ENCODE peak calls at places on chromosomes 3 and 15, in eight cellular contexts. B, U, P, K, O, X, J and Z are unnamed samples.

GRCh38 chr3:51373658-51374421 is 11.3 kb upstream of the MANF start:
- DNase-seq in B (no peak), U (no peak), P (no peak), K (no peak), O (no peak), X (no peak), J (no peak), Z (no peak)

GRCh38 chr3:150469931-150470740 is 62.0 kb downstream of the TSC22D2 start:
- DNase-seq in B (no peak), U (no peak), P (no peak), K (no peak), O (no peak), X (no peak), J (no peak), Z (no peak)

GRCh38 chr15:77296773-77297337 is 123.0 kb downstream of the PEAK1 start:
- DNase-seq in B (no peak), U (no peak), P (no peak), K (no peak), O (no peak), X (no peak), J (no peak), Z (no peak)

GRCh38 chr3:45008117-45008516 is 18.0 kb upstream of the CLEC3B start:
- DNase-seq in B (no peak), U (no peak), P (no peak), K (no peak), O (no peak), X (no peak), J (no peak), Z (no peak)

GRCh38 chr15:31905054-31905453 is 125.3 kb upstream of the CHRNA7 start:
- DNase-seq in B (no peak), U (no peak), P (peak; percentile 63), K (no peak), O (peak; percentile 18), X (no peak), J (peak; percentile 11), Z (peak; percentile 20)

GRCh38 chr3:183031826-183032225 is 51.5 kb upstream of the DCUN1D1 start:
- DNase-seq in B (no peak), U (no peak), P (no peak), K (no peak), O (no peak), X (no peak), J (no peak), Z (no peak)

GRCh38 chr3:129795596-129795995 is 97.9 kb downstream of the TMCC1 start:
- DNase-seq in B (no peak), U (no peak), P (no peak), K (peak; percentile 19), O (peak; percentile 41), X (no peak), J (no peak), Z (no peak)

GRCh38 chr15:35437157-35437556 is 108.8 kb downstream of the DPH6 start:
- DNase-seq in B (no peak), U (no peak), P (no peak), K (peak; percentile 16), O (peak; percentile 61), X (no peak), J (no peak), Z (peak; percentile 5)

GRCh38 chr3:159762981-159763465 is 225.6 kb upstream of the IL12A start:
- DNase-seq in B (peak; percentile 35), U (peak; percentile 48), P (peak; percentile 86), K (peak; percentile 94), O (peak; percentile 92), X (peak; percentile 82), J (peak; percentile 60), Z (peak; percentile 69)

GRCh38 chr3:9970020-9970652 is 16.5 kb downstream of the EMC3 start:
- DNase-seq in B (no peak), U (no peak), P (no peak), K (peak; percentile 43), O (no peak), X (no peak), J (no peak), Z (no peak)

GRCh38 chr15:77569647-77570186 is 63.0 kb downstream of the LINGO1 start:
- DNase-seq in B (no peak), U (no peak), P (peak; percentile 60), K (no peak), O (no peak), X (no peak), J (peak; percentile 36), Z (no peak)

GRCh38 chr15:23606226-23606625 is 40.8 kb downstream of the MKRN3 start:
- DNase-seq in B (no peak), U (no peak), P (no peak), K (no peak), O (no peak), X (no peak), J (no peak), Z (no peak)

GRCh38 chr15:95291878-95292472 is 1038.5 kb upstream of the NR2F2 start:
- DNase-seq in B (no peak), U (no peak), P (no peak), K (peak; percentile 61), O (peak; percentile 63), X (no peak), J (peak; percentile 39), Z (peak; percentile 24)

GRCh38 chr3:193030276-193030675 is 112.6 kb upstream of the MB21D2 start:
- DNase-seq in B (no peak), U (no peak), P (no peak), K (peak; percentile 21), O (no peak), X (no peak), J (no peak), Z (no peak)

GRCh38 chr15:101489236-101489632 is 273 bp downstream of the PCSK6 start:
- DNase-seq in B (no peak), U (no peak), P (peak; percentile 77), K (no peak), O (peak; percentile 67), X (no peak), J (peak; percentile 73), Z (peak; percentile 18)

GRCh38 chr15:31867536-31868442 is 162.5 kb upstream of the CHRNA7 start:
- DNase-seq in B (no peak), U (peak; percentile 43), P (peak; percentile 85), K (peak; percentile 48), O (peak; percentile 87), X (peak; percentile 27), J (peak; percentile 69), Z (peak; percentile 75)

GRCh38 chr3:46312996-46313395 is 40.9 kb upstream of the CCR2 start:
- DNase-seq in B (peak; percentile 77), U (no peak), P (no peak), K (no peak), O (no peak), X (no peak), J (no peak), Z (no peak)

GRCh38 chr3:177338697-177339219 is 141.5 kb upstream of the TBL1XR1 start:
- DNase-seq in B (no peak), U (no peak), P (no peak), K (peak; percentile 52), O (peak; percentile 81), X (no peak), J (no peak), Z (no peak)

DNA sequence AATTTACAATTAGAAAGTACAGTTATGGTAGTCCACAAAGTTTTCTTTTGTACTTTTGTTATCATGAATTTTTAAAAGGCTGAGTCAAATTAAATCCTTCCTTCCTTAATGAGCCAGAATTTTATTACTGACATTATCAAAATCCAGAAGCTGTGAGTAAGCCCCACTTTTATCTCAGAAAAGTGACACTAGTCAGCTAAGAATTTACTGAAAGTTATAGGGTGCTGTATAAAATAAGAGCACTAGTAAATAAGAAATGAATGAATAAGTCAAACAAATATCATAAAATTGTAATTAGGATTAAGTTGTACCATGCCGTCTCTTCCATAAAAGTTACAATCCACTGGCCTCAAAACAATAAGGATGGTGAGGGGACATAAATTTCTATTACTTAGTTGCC is 15.3 kb downstream of the PLOD2 start:
- DNase-seq in B (no peak), U (no peak), P (no peak), K (peak; percentile 30), O (no peak), X (no peak), J (no peak), Z (no peak)
- H3K4me1 ChIP-seq in B (no peaks in the 10 kb centered on the region), U (peaks cover 12% of the 10 kb centered on the region), P (peaks cover 6% of the 10 kb centered on the region), K (peaks cover 34% of the 10 kb centered on the region), O (no peaks in the 10 kb centered on the region), X (no peaks in the 10 kb centered on the region), J (peaks cover 75% of the 10 kb centered on the region), Z (peaks cover 15% of the 10 kb centered on the region)

GRCh38 chr15:29433507-29433906 is 163.9 kb upstream of the NSMCE3 start:
- DNase-seq in B (no peak), U (no peak), P (no peak), K (no peak), O (no peak), X (no peak), J (no peak), Z (no peak)
- H3K4me1 ChIP-seq in B (no peaks in the 10 kb centered on the region), U (no peaks in the 10 kb centered on the region), P (no peaks in the 10 kb centered on the region), K (no peaks in the 10 kb centered on the region), O (no peaks in the 10 kb centered on the region), X (no peaks in the 10 kb centered on the region), J (no peaks in the 10 kb centered on the region), Z (no peaks in the 10 kb centered on the region)

GRCh38 chr3:112115806-112116383 is 17.2 kb downstream of the GCSAM start:
- DNase-seq in B (no peak), U (no peak), P (no peak), K (no peak), O (no peak), X (no peak), J (no peak), Z (no peak)

GRCh38 chr3:112114558-112115160 is 18.4 kb downstream of the GCSAM start:
- DNase-seq in B (no peak), U (no peak), P (no peak), K (no peak), O (no peak), X (no peak), J (no peak), Z (no peak)

GRCh38 chr3:112115161-112115739 is 17.8 kb downstream of the GCSAM start:
- DNase-seq in B (no peak), U (no peak), P (no peak), K (no peak), O (no peak), X (no peak), J (no peak), Z (no peak)

GRCh38 chr3:112109313-112109712 is 23.1 kb downstream of the C3orf52 start:
- DNase-seq in B (no peak), U (no peak), P (no peak), K (no peak), O (no peak), X (no peak), J (no peak), Z (no peak)

DNA sequence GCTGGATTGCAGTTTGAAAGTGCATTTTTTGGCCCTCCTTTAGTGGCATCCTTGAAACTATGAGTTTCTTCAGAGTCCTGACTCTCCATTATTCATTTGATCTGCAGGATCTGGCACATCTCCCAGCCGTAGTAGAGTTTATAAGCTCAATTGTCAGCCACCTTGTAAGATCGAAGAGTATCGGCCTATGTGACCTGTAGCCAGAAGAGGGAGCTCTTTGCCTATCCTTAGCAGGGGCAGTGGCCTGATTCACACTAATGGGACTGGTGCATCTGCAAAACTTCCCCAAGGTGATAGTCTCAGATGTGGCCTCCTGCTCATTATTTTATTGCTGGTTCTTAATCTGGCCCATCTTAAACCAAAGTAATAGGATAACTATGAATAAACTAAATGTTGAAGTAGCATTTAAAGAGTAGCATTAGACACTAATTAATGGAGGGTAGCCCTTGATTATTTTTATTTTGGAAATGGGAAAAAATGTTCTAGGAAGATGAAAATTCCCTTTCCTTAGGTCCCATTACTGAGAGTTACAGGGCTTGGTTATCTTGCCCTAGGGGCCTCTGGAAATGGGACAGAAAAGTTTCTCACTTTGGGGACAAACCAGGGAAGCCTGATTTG is 21.2 kb downstream of the GCSAM start:
- DNase-seq in B (peak; percentile 53), U (no peak), P (no peak), K (peak; percentile 59), O (peak; percentile 83), X (no peak), J (peak; percentile 80), Z (peak; percentile 76)
- H3K4me1 ChIP-seq in B (no peaks in the 10 kb centered on the region), U (no peaks in the 10 kb centered on the region), P (peaks cover 3% of the 10 kb centered on the region), K (peaks cover 7% of the 10 kb centered on the region), O (no peaks in the 10 kb centered on the region), X (no peaks in the 10 kb centered on the region), J (peaks cover 10% of the 10 kb centered on the region), Z (no peaks in the 10 kb centered on the region)

GRCh38 chr3:112675349-112675748 is 34.4 kb upstream of the CCDC80 start:
- DNase-seq in B (no peak), U (no peak), P (no peak), K (no peak), O (no peak), X (peak; percentile 61), J (no peak), Z (no peak)
- H3K4me1 ChIP-seq in B (no peaks in the 10 kb centered on the region), U (peaks cover 1% of the 10 kb centered on the region), P (peaks cover 2% of the 10 kb centered on the region), K (peaks cover 12% of the 10 kb centered on the region), O (no peaks in the 10 kb centered on the region), X (no peaks in the 10 kb centered on the region), J (peaks cover 7% of the 10 kb centered on the region), Z (peaks cover 17% of the 10 kb centered on the region)